ENCODE peak calls at places on chromosome 10, in seven cellular contexts. Y is neural crest cell; N is G401; Z is activated CD4-positive, alpha-beta memory T cell treated with anti-CD3 and anti-CD28 coated beads for 36 hours; C is fibroblast of the conjunctiva; W is NCI-H2081; K is AG09309. I is an unnamed sample.

GRCh38 chr10:44313706-44314307 is 71.1 kb downstream of the CXCL12 start:
- DNase-seq in Y (no peak), N (no peak), Z (no peak), C (no peak), W (no peak), K (no peak), I (no peak)

GRCh38 chr10:110758898-110759297 is 112.8 kb upstream of the PDCD4 start:
- DNase-seq in Y (no peak), N (no peak), Z (no peak), C (no peak), W (no peak), K (peak), I (peak)

GRCh38 chr10:122657255-122657654 is 42.4 kb downstream of the C10orf120 start:
- DNase-seq in Y (no peak), N (no peak), Z (no peak), C (no peak), W (no peak), K (no peak), I (no peak)

GRCh38 chr10:2014541-2014940 is 277.2 kb upstream of the ADARB2 start:
- DNase-seq in Y (no peak), N (no peak), Z (no peak), C (no peak), W (no peak), K (no peak), I (no peak)

GRCh38 chr10:117007080-117007479 is 2.1 kb upstream of the SHTN1 start:
- DNase-seq in Y (no peak), N (no peak), Z (no peak), C (peak), W (no peak), K (peak), I (peak)

GRCh38 chr10:5582736-5583135 is 58.0 kb downstream of the CALML3 start:
- DNase-seq in Y (no peak), N (no peak), Z (no peak), C (no peak), W (no peak), K (no peak), I (no peak)

GRCh38 chr10:124206616-124207015 is 113.2 kb upstream of the CHST15 start:
- DNase-seq in Y (no peak), N (no peak), Z (no peak), C (no peak), W (no peak), K (no peak), I (no peak)

GRCh38 chr10:71326464-71326881 is 7.4 kb downstream of the SLC29A3 start:
- DNase-seq in Y (no peak), N (no peak), Z (no peak), C (no peak), W (peak), K (no peak), I (no peak)

GRCh38 chr10:64396105-64396504 is 874.9 kb downstream of the REEP3 start:
- DNase-seq in Y (no peak), N (no peak), Z (no peak), C (peak), W (no peak), K (no peak), I (peak)

GRCh38 chr10:119241066-119241465 is 33.7 kb downstream of the GRK5 start:
- DNase-seq in Y (no peak), N (no peak), Z (no peak), C (no peak), W (no peak), K (no peak), I (no peak)

GRCh38 chr10:49149881-49150280 is 16.1 kb upstream of the FAM170B start:
- DNase-seq in Y (no peak), N (peak), Z (no peak), C (no peak), W (no peak), K (no peak), I (no peak)

I was measured in astrocyte of the cerebellum.